ENCODE peak calls at places on chromosomes 13 and 19, in eight cellular contexts. K, I, R, U, N, F, T and S are unnamed samples.

GRCh38 chr13:84607614-84608013 is 725.3 kb upstream of the SLITRK1 start:
- DNase-seq in K (peak), I (peak), R (no peak), U (no peak), N (no peak), F (peak), T (peak), S (no peak)

GRCh38 chr13:53158201-53158600 is 129.6 kb downstream of the OLFM4 start:
- DNase-seq in K (no peak), I (no peak), R (no peak), U (no peak), N (no peak), F (no peak), T (no peak), S (no peak)

GRCh38 chr13:74040200-74040599 is 94.0 kb downstream of the KLF12 start:
- DNase-seq in K (peak), I (peak), R (peak), U (peak), N (peak), F (peak), T (peak), S (peak)

GRCh38 chr13:84192125-84192524 is 309.9 kb upstream of the SLITRK1 start:
- DNase-seq in K (peak), I (peak), R (no peak), U (no peak), N (no peak), F (peak), T (peak), S (no peak)

GRCh38 chr19:33402421-33403220 is 29.1 kb downstream of the CEBPG start:
- DNase-seq in K (no peak), I (no peak), R (no peak), U (no peak), N (no peak), F (no peak), T (no peak), S (no peak)

GRCh38 chr19:46704379-46705076 is 12.4 kb downstream of the PRKD2 start:
- DNase-seq in K (no peak), I (peak), R (peak), U (peak), N (peak), F (peak), T (peak), S (peak)

GRCh38 chr13:52127783-52128702 is 830 bp downstream of the NEK5 start:
- DNase-seq in K (peak), I (peak), R (peak), U (peak), N (peak), F (peak), T (peak), S (peak)

GRCh38 chr19:41994521-41994971 is 516 bp upstream of the ATP1A3 start:
- DNase-seq in K (no peak), I (no peak), R (no peak), U (no peak), N (no peak), F (no peak), T (no peak), S (no peak)

GRCh38 chr13:30665638-30666037 is 47.9 kb downstream of the USPL1 start:
- DNase-seq in K (no peak), I (no peak), R (no peak), U (no peak), N (no peak), F (no peak), T (no peak), S (no peak)

GRCh38 chr19:3690551-3691371 is 9.5 kb downstream of the PIP5K1C start:
- DNase-seq in K (no peak), I (no peak), R (no peak), U (no peak), N (no peak), F (no peak), T (no peak), S (peak)

GRCh38 chr13:48233097-48233885 is at the start of gene ITM2B:
- DNase-seq in K (no peak), I (peak), R (peak), U (peak), N (peak), F (peak), T (peak), S (peak)

GRCh38 chr13:113531041-113531873 is 40.7 kb upstream of the DCUN1D2 start:
- DNase-seq in K (no peak), I (no peak), R (no peak), U (no peak), N (no peak), F (no peak), T (no peak), S (no peak)

GRCh38 chr13:88246239-88246638 is 575.1 kb downstream of the SLITRK5 start:
- DNase-seq in K (no peak), I (no peak), R (no peak), U (no peak), N (no peak), F (no peak), T (no peak), S (no peak)

GRCh38 chr13:51614350-51614786 is 30.1 kb downstream of the WDFY2 start:
- DNase-seq in K (no peak), I (no peak), R (no peak), U (no peak), N (no peak), F (peak), T (no peak), S (peak)

GRCh38 chr13:64371045-64371444 is 2859.1 kb downstream of the PCDH9 start:
- DNase-seq in K (peak), I (peak), R (no peak), U (no peak), N (peak), F (peak), T (peak), S (no peak)

GRCh38 chr13:106491463-106491862 is 44.0 kb downstream of the EFNB2 start:
- DNase-seq in K (no peak), I (no peak), R (no peak), U (no peak), N (no peak), F (no peak), T (no peak), S (no peak)

GRCh38 chr13:40565282-40566148 is 100.9 kb downstream of the FOXO1 start:
- DNase-seq in K (no peak), I (no peak), R (no peak), U (no peak), N (no peak), F (peak), T (no peak), S (no peak)

GRCh38 chr19:5289060-5289990 is 51.3 kb downstream of the PTPRS start:
- DNase-seq in K (no peak), I (no peak), R (no peak), U (no peak), N (no peak), F (no peak), T (no peak), S (no peak)

GRCh38 chr13:50910483-50910805 is 853 bp downstream of the RNASEH2B start:
- DNase-seq in K (no peak), I (peak), R (no peak), U (peak), N (no peak), F (peak), T (peak), S (no peak)

GRCh38 chr13:93225610-93226009 is 997 bp upstream of the GPC6 start:
- DNase-seq in K (no peak), I (no peak), R (no peak), U (no peak), N (no peak), F (peak), T (no peak), S (no peak)

GRCh38 chr19:4870025-4870700 is 2.7 kb upstream of the PLIN3 start:
- DNase-seq in K (peak), I (peak), R (no peak), U (peak), N (no peak), F (peak), T (peak), S (peak)

GRCh38 chr19:15652559-15653278 is 12.0 kb downstream of the CYP4F3 start:
- DNase-seq in K (no peak), I (no peak), R (no peak), U (no peak), N (no peak), F (no peak), T (no peak), S (no peak)

GRCh38 chr13:79987761-79988160 is 353.2 kb downstream of the SPRY2 start:
- DNase-seq in K (no peak), I (no peak), R (no peak), U (no peak), N (no peak), F (no peak), T (no peak), S (no peak)

GRCh38 chr13:51541809-51542258 is 42.4 kb upstream of the WDFY2 start:
- DNase-seq in K (no peak), I (no peak), R (peak), U (no peak), N (no peak), F (no peak), T (no peak), S (no peak)

GRCh38 chr19:49875801-49876421 is 1.2 kb downstream of the AKT1S1 start:
- DNase-seq in K (no peak), I (no peak), R (peak), U (peak), N (peak), F (peak), T (peak), S (peak)

GRCh38 chr19:49677232-49677881 is at the start of gene PRMT1:
- DNase-seq in K (no peak), I (no peak), R (no peak), U (no peak), N (peak), F (peak), T (no peak), S (peak)

GRCh38 chr13:91014696-91015095 is 332.8 kb upstream of the MIR17HG start:
- DNase-seq in K (no peak), I (no peak), R (no peak), U (no peak), N (no peak), F (no peak), T (no peak), S (no peak)

GRCh38 chr13:81551036-81551435 is 1210.1 kb upstream of the SPRY2 start:
- DNase-seq in K (no peak), I (no peak), R (no peak), U (no peak), N (no peak), F (no peak), T (no peak), S (no peak)

GRCh38 chr19:355134-355533 is 10.5 kb upstream of the MIER2 start:
- DNase-seq in K (no peak), I (no peak), R (no peak), U (no peak), N (no peak), F (no peak), T (no peak), S (no peak)

GRCh38 chr19:7848779-7849457 is 18.9 kb downstream of the EVI5L start:
- DNase-seq in K (no peak), I (no peak), R (no peak), U (no peak), N (no peak), F (no peak), T (no peak), S (no peak)

GRCh38 chr13:74187564-74187963 is 53.4 kb upstream of the KLF12 start:
- DNase-seq in K (no peak), I (peak), R (no peak), U (peak), N (no peak), F (peak), T (no peak), S (no peak)

GRCh38 chr19:45754323-45754722 is 14.7 kb downstream of the SIX5 start:
- DNase-seq in K (no peak), I (no peak), R (no peak), U (no peak), N (no peak), F (no peak), T (no peak), S (no peak)

GRCh38 chr13:36888645-36889044 is 31.4 kb downstream of the SMAD9 start:
- DNase-seq in K (no peak), I (no peak), R (no peak), U (no peak), N (no peak), F (no peak), T (peak), S (no peak)

GRCh38 chr13:78662467-78662866 is 3.5 kb upstream of the OBI1 start:
- DNase-seq in K (no peak), I (no peak), R (no peak), U (no peak), N (peak), F (no peak), T (no peak), S (peak)

GRCh38 chr13:78657699-78658629 is 991 bp downstream of the OBI1 start:
- DNase-seq in K (no peak), I (peak), R (no peak), U (peak), N (peak), F (peak), T (peak), S (peak)

GRCh38 chr13:78659450-78660110 is 625 bp upstream of the OBI1 start:
- DNase-seq in K (no peak), I (peak), R (no peak), U (peak), N (no peak), F (peak), T (peak), S (peak)

GRCh38 chr13:78658630-78659449 is at the start of gene OBI1:
- DNase-seq in K (peak), I (peak), R (peak), U (peak), N (peak), F (peak), T (peak), S (peak)

DNA sequence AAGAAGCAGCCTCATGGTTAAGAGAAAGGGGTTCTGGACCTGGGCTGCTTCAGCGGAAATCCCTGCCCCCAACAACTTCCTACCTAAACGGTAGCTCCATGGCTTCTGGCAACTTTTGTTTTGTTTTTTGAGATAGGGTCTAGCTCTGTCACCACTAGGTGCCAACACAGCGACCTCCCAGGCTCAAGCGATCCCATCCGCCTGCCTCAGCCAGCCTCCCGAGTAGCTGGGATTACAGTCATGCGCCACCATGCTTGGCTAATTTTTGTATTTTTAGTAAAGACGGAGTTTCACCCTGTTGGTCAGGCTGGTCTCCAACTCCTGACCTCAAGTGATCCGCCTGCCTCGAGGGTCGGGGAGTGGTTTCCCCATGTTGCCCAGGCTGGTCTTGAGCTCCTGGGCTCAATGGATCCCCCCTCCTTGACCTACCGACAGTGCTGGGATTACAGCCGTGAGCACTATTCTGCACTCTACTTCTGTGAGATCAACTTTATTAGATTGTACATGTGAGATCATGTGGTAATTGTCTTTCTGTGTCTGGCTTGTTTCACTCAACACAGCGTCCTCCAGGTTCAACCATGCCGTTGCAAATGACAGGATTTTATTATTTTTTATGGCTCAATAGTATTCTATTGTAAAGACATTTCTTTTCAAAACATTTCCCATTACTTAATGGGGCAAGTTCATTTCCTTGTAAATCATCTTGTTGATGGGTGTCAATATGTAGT is 1.3 kb upstream of the OBI1 start:
- DNase-seq in K (no peak), I (peak), R (no peak), U (peak), N (no peak), F (peak), T (peak), S (peak)
- H3K4me3 ChIP-seq in K (peak), I (peak), R (peak), U (peak), N (peak), F (peak), T (peak), S (peak)

GRCh38 chr19:51108066-51108804 is at the start of gene CTU1:
- DNase-seq in K (peak), I (peak), R (peak), U (peak), N (peak), F (peak), T (peak), S (peak)

GRCh38 chr19:51110666-51110971 is 2.4 kb upstream of the CTU1 start:
- DNase-seq in K (no peak), I (no peak), R (no peak), U (no peak), N (no peak), F (no peak), T (no peak), S (no peak)

GRCh38 chr19:51108805-51109146 is 567 bp upstream of the CTU1 start:
- DNase-seq in K (no peak), I (no peak), R (no peak), U (no peak), N (no peak), F (no peak), T (no peak), S (no peak)

GRCh38 chr19:51114087-51114714 is 6.0 kb upstream of the CTU1 start:
- DNase-seq in K (no peak), I (no peak), R (no peak), U (no peak), N (no peak), F (no peak), T (no peak), S (peak)

GRCh38 chr19:51111606-51112005 is 3.4 kb upstream of the CTU1 start:
- DNase-seq in K (no peak), I (no peak), R (no peak), U (peak), N (no peak), F (no peak), T (no peak), S (no peak)
- TF ChIP-seq CTCF in K (peak), I (peak), R (no peak), U (no peak), N (no peak), F (peak), T (no peak), S (peak)

GRCh38 chr19:18017275-18018083 is 9.5 kb downstream of the ARRDC2 start:
- DNase-seq in K (no peak), I (peak), R (no peak), U (no peak), N (no peak), F (no peak), T (no peak), S (no peak)

GRCh38 chr19:18023596-18024212 is 15.7 kb downstream of the ARRDC2 start:
- DNase-seq in K (no peak), I (peak), R (peak), U (no peak), N (no peak), F (no peak), T (no peak), S (peak)

GRCh38 chr19:18027151-18027550 is 19.2 kb downstream of the ARRDC2 start:
- DNase-seq in K (no peak), I (no peak), R (no peak), U (no peak), N (no peak), F (no peak), T (no peak), S (no peak)

GRCh38 chr19:18020212-18021067 is 12.5 kb downstream of the ARRDC2 start:
- DNase-seq in K (no peak), I (peak), R (peak), U (no peak), N (no peak), F (peak), T (no peak), S (no peak)

GRCh38 chr19:18021121-18021755 is 13.3 kb downstream of the ARRDC2 start:
- DNase-seq in K (no peak), I (peak), R (peak), U (no peak), N (no peak), F (peak), T (peak), S (peak)
- H3K4me3 ChIP-seq in K (no peak), I (no peak), R (peak), U (peak), N (no peak), F (no peak), T (no peak), S (peak)

GRCh38 chr19:47768604-47769003 is 9.9 kb upstream of the SELENOW start:
- DNase-seq in K (no peak), I (no peak), R (no peak), U (no peak), N (no peak), F (no peak), T (no peak), S (no peak)
- TF ChIP-seq CTCF in K (no peak), I (no peak), R (no peak), U (peak), N (no peak), F (no peak), T (no peak), S (no peak)